ENCODE peak calls at places on chromosomes 5 and 9, in four cellular contexts. One of them, this sample, is unnamed.

GRCh38 chr9:122904466-122904822 is 715 bp downstream of the RC3H2 start:
- DNase-seq in heart right ventricle: no peak
- DNase-seq in RWPE1: peak; percentile 54
- DNase-seq in mammary epithelial cell: peak; percentile 47
- DNase-seq in this sample: peak; percentile 58

GRCh38 chr5:42811591-42812392 is at the start of gene SELENOP:
- DNase-seq in heart right ventricle: no peak
- DNase-seq in RWPE1: no peak
- DNase-seq in mammary epithelial cell: peak; percentile 54
- DNase-seq in this sample: peak; percentile 28

GRCh38 chr5:140054086-140054689 is 11.1 kb upstream of the NRG2 start:
- DNase-seq in heart right ventricle: no peak
- DNase-seq in RWPE1: no peak
- DNase-seq in mammary epithelial cell: no peak
- DNase-seq in this sample: no peak

GRCh38 chr9:98958271-98958989 is 14.7 kb downstream of the COL15A1 start:
- DNase-seq in heart right ventricle: no peak
- DNase-seq in RWPE1: no peak
- DNase-seq in mammary epithelial cell: no peak
- DNase-seq in this sample: no peak

GRCh38 chr5:59036274-59036961 is 453.5 kb downstream of the RAB3C start:
- DNase-seq in heart right ventricle: no peak
- DNase-seq in RWPE1: peak; percentile 87
- DNase-seq in mammary epithelial cell: peak; percentile 93
- DNase-seq in this sample: no peak

GRCh38 chr5:125499969-125500368 is 753.5 kb upstream of the ZNF608 start:
- DNase-seq in heart right ventricle: no peak
- DNase-seq in RWPE1: no peak
- DNase-seq in mammary epithelial cell: no peak
- DNase-seq in this sample: no peak

GRCh38 chr5:179317411-179318192 is 27.7 kb downstream of the ADAMTS2 start:
- DNase-seq in heart right ventricle: peak; percentile 5
- DNase-seq in RWPE1: no peak
- DNase-seq in mammary epithelial cell: no peak
- DNase-seq in this sample: no peak

GRCh38 chr5:114361724-114362196 is at the start of gene KCNN2:
- DNase-seq in heart right ventricle: peak; percentile 81
- DNase-seq in RWPE1: peak; percentile 59
- DNase-seq in mammary epithelial cell: peak; percentile 39
- DNase-seq in this sample: peak; percentile 86

GRCh38 chr5:15393146-15393545 is 106.8 kb upstream of the FBXL7 start:
- DNase-seq in heart right ventricle: no peak
- DNase-seq in RWPE1: no peak
- DNase-seq in mammary epithelial cell: no peak
- DNase-seq in this sample: no peak

GRCh38 chr9:94533155-94533554 is 21.7 kb upstream of the PCAT7 start:
- DNase-seq in heart right ventricle: no peak
- DNase-seq in RWPE1: no peak
- DNase-seq in mammary epithelial cell: no peak
- DNase-seq in this sample: no peak

GRCh38 chr5:97991236-97991635 is 782.2 kb upstream of the RGMB start:
- DNase-seq in heart right ventricle: no peak
- DNase-seq in RWPE1: no peak
- DNase-seq in mammary epithelial cell: no peak
- DNase-seq in this sample: no peak

GRCh38 chr5:135060021-135060420 is 26.0 kb upstream of the PITX1 start:
- DNase-seq in heart right ventricle: no peak
- DNase-seq in RWPE1: no peak
- DNase-seq in mammary epithelial cell: no peak
- DNase-seq in this sample: no peak

GRCh38 chr9:120435066-120435465 is 144.9 kb downstream of the CDK5RAP2 start:
- DNase-seq in heart right ventricle: no peak
- DNase-seq in RWPE1: no peak
- DNase-seq in mammary epithelial cell: no peak
- DNase-seq in this sample: no peak

GRCh38 chr9:120432600-120432999 is 147.4 kb downstream of the CDK5RAP2 start:
- DNase-seq in heart right ventricle: no peak
- DNase-seq in RWPE1: no peak
- DNase-seq in mammary epithelial cell: no peak
- DNase-seq in this sample: no peak

GRCh38 chr9:120433701-120434100 is 146.3 kb downstream of the CDK5RAP2 start:
- DNase-seq in heart right ventricle: no peak
- DNase-seq in RWPE1: no peak
- DNase-seq in mammary epithelial cell: no peak
- DNase-seq in this sample: no peak

GRCh38 chr9:120436937-120437592 is 142.9 kb downstream of the CDK5RAP2 start:
- DNase-seq in heart right ventricle: peak; percentile 24
- DNase-seq in RWPE1: no peak
- DNase-seq in mammary epithelial cell: no peak
- DNase-seq in this sample: no peak

DNA sequence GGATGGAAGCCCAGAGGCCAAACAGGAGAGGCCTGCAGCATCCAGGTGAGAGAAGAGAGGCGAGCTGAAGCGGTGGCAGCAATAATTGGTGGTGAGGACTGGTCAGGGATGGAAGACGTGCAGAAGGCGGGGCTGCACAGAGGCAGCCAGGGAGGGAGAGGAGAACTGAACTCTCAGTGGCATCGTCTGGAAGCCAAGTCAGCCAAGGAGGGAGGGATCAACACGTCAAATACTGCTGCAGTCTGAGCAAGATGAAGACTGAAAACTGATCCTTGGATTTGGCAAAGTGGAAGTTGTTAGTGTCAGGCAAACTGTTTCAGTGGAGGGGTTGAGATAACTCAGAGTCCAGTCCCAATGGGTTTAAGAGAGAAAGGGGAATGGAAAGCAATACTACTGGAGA is 145.4 kb downstream of the CDK5RAP2 start:
- DNase-seq in heart right ventricle: peak; percentile 37
- DNase-seq in RWPE1: no peak
- DNase-seq in mammary epithelial cell: no peak
- DNase-seq in this sample: no peak
- TF ChIP-seq CTCF in heart right ventricle: no peak
- TF ChIP-seq CTCF in RWPE1: no peak
- TF ChIP-seq CTCF in mammary epithelial cell: no peak
- TF ChIP-seq CTCF in this sample: no peak

GRCh38 chr9:15306757-15307522 is at the start of gene TTC39B:
- DNase-seq in heart right ventricle: peak; percentile 93
- DNase-seq in RWPE1: peak; percentile 93
- DNase-seq in mammary epithelial cell: peak; percentile 94
- DNase-seq in this sample: peak; percentile 95
- TF ChIP-seq CTCF in heart right ventricle: no peak
- TF ChIP-seq CTCF in RWPE1: no peak
- TF ChIP-seq CTCF in mammary epithelial cell: no peak
- TF ChIP-seq CTCF in this sample: no peak

GRCh38 chr9:804026-804425 is 37.5 kb upstream of the DMRT1 start:
- DNase-seq in heart right ventricle: no peak
- DNase-seq in RWPE1: no peak
- DNase-seq in mammary epithelial cell: no peak
- DNase-seq in this sample: no peak

GRCh38 chr9:801399-802071 is 40.0 kb upstream of the DMRT1 start:
- DNase-seq in heart right ventricle: no peak
- DNase-seq in RWPE1: peak; percentile 38
- DNase-seq in mammary epithelial cell: peak; percentile 30
- DNase-seq in this sample: no peak

GRCh38 chr9:805151-805550 is 36.3 kb upstream of the DMRT1 start:
- DNase-seq in heart right ventricle: no peak
- DNase-seq in RWPE1: no peak
- DNase-seq in mammary epithelial cell: no peak
- DNase-seq in this sample: no peak

GRCh38 chr9:806285-807156 is 35.0 kb upstream of the DMRT1 start:
- DNase-seq in heart right ventricle: no peak
- DNase-seq in RWPE1: peak; percentile 12
- DNase-seq in mammary epithelial cell: peak; percentile 24
- DNase-seq in this sample: peak; percentile 19

DNA sequence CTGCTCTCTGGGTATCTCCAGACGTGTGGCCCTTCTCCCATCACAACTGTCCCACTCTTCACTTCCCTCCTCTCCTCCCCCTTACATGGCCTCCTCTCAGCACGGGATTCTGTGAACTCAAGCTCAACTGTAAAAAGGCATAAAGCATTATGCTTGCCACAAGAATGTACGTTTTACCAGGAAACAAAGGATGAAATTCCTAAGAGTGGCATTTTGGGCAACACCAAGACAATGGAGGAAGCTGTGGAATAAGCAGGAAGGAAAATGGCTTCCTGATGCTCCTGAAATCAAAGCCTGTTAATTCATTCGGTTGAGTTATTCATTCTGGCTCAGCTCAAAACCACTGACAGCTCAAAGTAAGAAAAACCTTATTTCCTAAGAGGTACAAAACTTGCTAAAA is 40.9 kb upstream of the DMRT1 start:
- DNase-seq in heart right ventricle: no peak
- DNase-seq in RWPE1: no peak
- DNase-seq in mammary epithelial cell: no peak
- DNase-seq in this sample: no peak
- TF ChIP-seq CTCF in heart right ventricle: no peak
- TF ChIP-seq CTCF in RWPE1: no peak
- TF ChIP-seq CTCF in mammary epithelial cell: no peak
- TF ChIP-seq CTCF in this sample: no peak

GRCh38 chr5:151058891-151059611 is 21.8 kb downstream of the TNIP1 start:
- DNase-seq in heart right ventricle: no peak
- DNase-seq in RWPE1: no peak
- DNase-seq in mammary epithelial cell: no peak
- DNase-seq in this sample: no peak
- TF ChIP-seq CTCF in heart right ventricle: no peak
- TF ChIP-seq CTCF in RWPE1: no peak
- TF ChIP-seq CTCF in mammary epithelial cell: no peak
- TF ChIP-seq CTCF in this sample: no peak

GRCh38 chr5:80346055-80346454 is 26.3 kb downstream of the SPZ1 start:
- DNase-seq in heart right ventricle: no peak
- DNase-seq in RWPE1: peak; percentile 52
- DNase-seq in mammary epithelial cell: peak; percentile 23
- DNase-seq in this sample: peak; percentile 34
- TF ChIP-seq CTCF in heart right ventricle: no peak
- TF ChIP-seq CTCF in RWPE1: peak; percentile 51
- TF ChIP-seq CTCF in mammary epithelial cell: peak; percentile 31
- TF ChIP-seq CTCF in this sample: peak; percentile 38

DNA sequence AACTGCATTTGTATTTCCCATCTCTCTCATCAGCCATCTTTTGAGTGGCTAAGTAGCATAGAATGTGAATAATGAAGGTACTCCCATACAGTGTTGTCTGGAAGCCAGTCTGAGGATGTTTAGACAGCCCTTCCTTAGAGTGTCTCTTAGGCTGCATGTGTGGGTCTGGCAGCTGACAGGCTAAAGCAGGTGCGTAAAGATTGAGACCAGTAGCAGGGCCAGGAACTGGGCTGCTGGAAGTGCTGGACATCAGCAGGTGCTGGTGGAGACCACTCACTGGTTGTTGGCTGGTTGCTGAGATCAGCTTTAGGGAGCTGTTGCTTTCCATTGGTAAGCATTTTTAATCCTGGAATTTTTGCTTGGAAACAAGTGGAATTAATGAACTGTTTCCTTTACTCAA is 197.5 kb downstream of the PCSK5 start:
- DNase-seq in heart right ventricle: no peak
- DNase-seq in RWPE1: no peak
- DNase-seq in mammary epithelial cell: no peak
- DNase-seq in this sample: no peak
- TF ChIP-seq CTCF in heart right ventricle: no peak
- TF ChIP-seq CTCF in RWPE1: no peak
- TF ChIP-seq CTCF in mammary epithelial cell: no peak
- TF ChIP-seq CTCF in this sample: no peak

GRCh38 chr5:40478766-40479165 is 200.9 kb upstream of the PTGER4 start:
- DNase-seq in heart right ventricle: no peak
- DNase-seq in RWPE1: no peak
- DNase-seq in mammary epithelial cell: no peak
- DNase-seq in this sample: no peak

GRCh38 chr5:40477856-40478546 is 201.7 kb upstream of the PTGER4 start:
- DNase-seq in heart right ventricle: no peak
- DNase-seq in RWPE1: peak; percentile 54
- DNase-seq in mammary epithelial cell: peak; percentile 96
- DNase-seq in this sample: no peak

GRCh38 chr5:40479939-40480338 is 199.8 kb upstream of the PTGER4 start:
- DNase-seq in heart right ventricle: no peak
- DNase-seq in RWPE1: no peak
- DNase-seq in mammary epithelial cell: no peak
- DNase-seq in this sample: no peak

GRCh38 chr5:40481226-40481625 is 198.5 kb upstream of the PTGER4 start:
- DNase-seq in heart right ventricle: no peak
- DNase-seq in RWPE1: peak; percentile 51
- DNase-seq in mammary epithelial cell: peak; percentile 73
- DNase-seq in this sample: no peak

GRCh38 chr5:40480392-40480791 is 199.3 kb upstream of the PTGER4 start:
- DNase-seq in heart right ventricle: no peak
- DNase-seq in RWPE1: no peak
- DNase-seq in mammary epithelial cell: no peak
- DNase-seq in this sample: no peak
- TF ChIP-seq CTCF in heart right ventricle: no peak
- TF ChIP-seq CTCF in RWPE1: no peak
- TF ChIP-seq CTCF in mammary epithelial cell: no peak
- TF ChIP-seq CTCF in this sample: no peak

GRCh38 chr5:10856646-10857332 is 95.8 kb upstream of the DAP start:
- DNase-seq in heart right ventricle: peak; percentile 49
- DNase-seq in RWPE1: peak; percentile 27
- DNase-seq in mammary epithelial cell: peak; percentile 6
- DNase-seq in this sample: peak; percentile 85

GRCh38 chr5:10856071-10856470 is 95.0 kb upstream of the DAP start:
- DNase-seq in heart right ventricle: no peak
- DNase-seq in RWPE1: no peak
- DNase-seq in mammary epithelial cell: no peak
- DNase-seq in this sample: no peak

GRCh38 chr5:10858307-10858706 is 97.3 kb upstream of the DAP start:
- DNase-seq in heart right ventricle: no peak
- DNase-seq in RWPE1: no peak
- DNase-seq in mammary epithelial cell: no peak
- DNase-seq in this sample: no peak

GRCh38 chr5:10859393-10860195 is 98.6 kb upstream of the DAP start:
- DNase-seq in heart right ventricle: no peak
- DNase-seq in RWPE1: no peak
- DNase-seq in mammary epithelial cell: no peak
- DNase-seq in this sample: no peak

GRCh38 chr5:10857333-10857723 is 96.3 kb upstream of the DAP start:
- DNase-seq in heart right ventricle: no peak
- DNase-seq in RWPE1: no peak
- DNase-seq in mammary epithelial cell: no peak
- DNase-seq in this sample: no peak
- TF ChIP-seq CTCF in heart right ventricle: no peak
- TF ChIP-seq CTCF in RWPE1: no peak
- TF ChIP-seq CTCF in mammary epithelial cell: no peak
- TF ChIP-seq CTCF in this sample: peak; percentile 42

GRCh38 chr5:177327539-177328522 is 16.1 kb upstream of the MXD3 start:
- DNase-seq in heart right ventricle: no peak
- DNase-seq in RWPE1: peak; percentile 29
- DNase-seq in mammary epithelial cell: peak; percentile 72
- DNase-seq in this sample: no peak
- TF ChIP-seq CTCF in heart right ventricle: no peak
- TF ChIP-seq CTCF in RWPE1: no peak
- TF ChIP-seq CTCF in mammary epithelial cell: no peak
- TF ChIP-seq CTCF in this sample: no peak